ENCODE peak calls at places on chromosomes 13 and 19, in seven cellular contexts. D is HCT116, O is GM23338, Z is PC-9, K is GM23248, T is hepatocyte, H is SK-N-SH. E is an unnamed sample. For H3K9me2, the result is how much of the 10 kb centered on the place peaks cover.

GRCh38 chr19:18895828-18896341 is at the start of gene CERS1:
- DNase-seq in D (no peak), O (peak), Z (no peak), K (peak), T (peak), H (peak), E (no peak)

GRCh38 chr13:106418556-106418955 is 116.9 kb downstream of the EFNB2 start:
- DNase-seq in D (no peak), O (no peak), Z (no peak), K (peak), T (peak), H (peak), E (no peak)

GRCh38 chr13:21071015-21071414 is 9.6 kb upstream of the LATS2 start:
- DNase-seq in D (no peak), O (no peak), Z (peak), K (no peak), T (no peak), H (no peak), E (no peak)

GRCh38 chr13:84896128-84896527 is 903.1 kb downstream of the SLITRK6 start:
- DNase-seq in D (peak), O (peak), Z (peak), K (peak), T (peak), H (peak), E (peak)

GRCh38 chr13:61040180-61040579 is 375.5 kb downstream of the PCDH20 start:
- DNase-seq in D (no peak), O (no peak), Z (no peak), K (no peak), T (no peak), H (no peak), E (no peak)

GRCh38 chr19:54429176-54429495 is 13.9 kb downstream of the TTYH1 start:
- DNase-seq in D (no peak), O (no peak), Z (no peak), K (no peak), T (no peak), H (no peak), E (no peak)

GRCh38 chr13:108345016-108345415 is 75.5 kb downstream of the TNFSF13B start:
- DNase-seq in D (no peak), O (peak), Z (no peak), K (no peak), T (no peak), H (no peak), E (no peak)

GRCh38 chr13:99431927-99432636 is 69.2 kb upstream of the TM9SF2 start:
- DNase-seq in D (no peak), O (no peak), Z (no peak), K (no peak), T (no peak), H (no peak), E (peak)

GRCh38 chr19:49676136-49676689 is 858 bp upstream of the PRMT1 start:
- DNase-seq in D (peak), O (peak), Z (peak), K (peak), T (peak), H (peak), E (peak)

GRCh38 chr13:77565635-77566034 is 30.1 kb downstream of the SCEL start:
- DNase-seq in D (peak), O (peak), Z (peak), K (peak), T (peak), H (peak), E (peak)

GRCh38 chr19:13099073-13099999 is 3.3 kb downstream of the LYL1 start:
- DNase-seq in D (no peak), O (peak), Z (no peak), K (no peak), T (peak), H (no peak), E (peak)

GRCh38 chr19:33794578-33795369 is 1.9 kb upstream of the KCTD15 start:
- DNase-seq in D (no peak), O (peak), Z (no peak), K (peak), T (no peak), H (peak), E (no peak)

GRCh38 chr13:60261432-60262351 is 98.0 kb upstream of the DIAPH3 start:
- DNase-seq in D (no peak), O (peak), Z (no peak), K (no peak), T (no peak), H (no peak), E (no peak)

GRCh38 chr19:41882568-41883462 is at the start of gene ARHGEF1:
- DNase-seq in D (no peak), O (peak), Z (no peak), K (peak), T (peak), H (peak), E (peak)

GRCh38 chr13:28035146-28035782 is 46.8 kb upstream of the URAD start:
- DNase-seq in D (peak), O (no peak), Z (no peak), K (peak), T (peak), H (no peak), E (no peak)

GRCh38 chr19:19115954-19116353 is 22.3 kb downstream of the TMEM161A start:
- DNase-seq in D (no peak), O (peak), Z (no peak), K (peak), T (no peak), H (peak), E (peak)

GRCh38 chr13:39655041-39655568 is 357 bp upstream of the COG6 start:
- DNase-seq in D (no peak), O (no peak), Z (no peak), K (no peak), T (no peak), H (peak), E (peak)

GRCh38 chr13:42041017-42041683 is 7.3 kb upstream of the DGKH start:
- DNase-seq in D (peak), O (peak), Z (no peak), K (peak), T (peak), H (peak), E (peak)

GRCh38 chr13:113138792-113139551 is 16.4 kb downstream of the F10 start:
- DNase-seq in D (no peak), O (no peak), Z (no peak), K (no peak), T (peak), H (no peak), E (no peak)

GRCh38 chr13:30567072-30567471 is 50.6 kb upstream of the USPL1 start:
- DNase-seq in D (no peak), O (no peak), Z (no peak), K (no peak), T (no peak), H (no peak), E (no peak)

GRCh38 chr19:11806354-11807098 is 7.5 kb upstream of the ZNF440 start:
- DNase-seq in D (no peak), O (no peak), Z (no peak), K (no peak), T (no peak), H (no peak), E (no peak)

GRCh38 chr13:83831796-83832195 is 50.5 kb downstream of the SLITRK1 start:
- DNase-seq in D (no peak), O (no peak), Z (peak), K (no peak), T (no peak), H (no peak), E (no peak)

GRCh38 chr13:63481334-63481733 is 2065.7 kb upstream of the PCDH20 start:
- DNase-seq in D (no peak), O (no peak), Z (no peak), K (no peak), T (no peak), H (peak), E (no peak)

GRCh38 chr19:6744381-6745288 is 5.2 kb downstream of the TRIP10 start:
- DNase-seq in D (no peak), O (no peak), Z (peak), K (peak), T (peak), H (no peak), E (no peak)

GRCh38 chr13:99967884-99968520 is 3.6 kb downstream of the ZIC5 start:
- DNase-seq in D (no peak), O (peak), Z (no peak), K (no peak), T (no peak), H (peak), E (no peak)

GRCh38 chr19:42224940-42225717 is 5.0 kb downstream of the ZNF526 start:
- DNase-seq in D (no peak), O (no peak), Z (no peak), K (no peak), T (no peak), H (no peak), E (no peak)

GRCh38 chr19:13002389-13002898 is 7.2 kb downstream of the NFIX start:
- DNase-seq in D (no peak), O (no peak), Z (no peak), K (peak), T (no peak), H (peak), E (no peak)

GRCh38 chr13:104683789-104684188 is 1617.6 kb upstream of the SLC10A2 start:
- DNase-seq in D (no peak), O (peak), Z (no peak), K (no peak), T (no peak), H (no peak), E (no peak)

GRCh38 chr19:4343056-4343844 is at the start of gene MPND:
- DNase-seq in D (peak), O (peak), Z (peak), K (peak), T (peak), H (peak), E (peak)

GRCh38 chr19:43675269-43675879 is 5.4 kb upstream of the PLAUR start:
- DNase-seq in D (peak), O (peak), Z (peak), K (peak), T (peak), H (no peak), E (no peak)

GRCh38 chr13:98570929-98571372 is 6.0 kb downstream of the STK24 start:
- DNase-seq in D (peak), O (no peak), Z (peak), K (no peak), T (peak), H (no peak), E (peak)

GRCh38 chr13:21895769-21896168 is 224.9 kb downstream of the FGF9 start:
- DNase-seq in D (no peak), O (no peak), Z (no peak), K (no peak), T (no peak), H (no peak), E (no peak)

GRCh38 chr19:50658438-50659317 is 9.4 kb downstream of the C19orf81 start:
- DNase-seq in D (peak), O (peak), Z (no peak), K (peak), T (peak), H (peak), E (peak)

GRCh38 chr19:16249826-16250434 is 52.2 kb downstream of the AP1M1 start:
- DNase-seq in D (no peak), O (no peak), Z (peak), K (peak), T (no peak), H (no peak), E (no peak)

GRCh38 chr19:34316741-34317241 is 48.2 kb upstream of the GPI start:
- DNase-seq in D (peak), O (no peak), Z (peak), K (peak), T (no peak), H (no peak), E (peak)

GRCh38 chr19:23762884-23763711 is 4.4 kb upstream of the ZNF681 start:
- DNase-seq in D (no peak), O (peak), Z (peak), K (peak), T (peak), H (peak), E (peak)

GRCh38 chr19:51777570-51778460 is 16.8 kb downstream of the FPR2 start:
- DNase-seq in D (peak), O (peak), Z (peak), K (peak), T (peak), H (peak), E (peak)

GRCh38 chr13:25132984-25133383 is 37.0 kb downstream of the PABPC3 start:
- DNase-seq in D (no peak), O (no peak), Z (no peak), K (no peak), T (no peak), H (no peak), E (no peak)

GRCh38 chr13:25130944-25131343 is 35.0 kb downstream of the PABPC3 start:
- DNase-seq in D (no peak), O (no peak), Z (no peak), K (no peak), T (no peak), H (no peak), E (no peak)

GRCh38 chr13:25135896-25136295 is 36.2 kb downstream of the AMER2 start:
- DNase-seq in D (no peak), O (no peak), Z (no peak), K (no peak), T (no peak), H (no peak), E (no peak)

GRCh38 chr13:25136872-25137623 is 35.0 kb downstream of the AMER2 start:
- DNase-seq in D (no peak), O (peak), Z (no peak), K (no peak), T (no peak), H (no peak), E (no peak)

GRCh38 chr13:25132021-25132420 is 36.1 kb downstream of the PABPC3 start:
- DNase-seq in D (no peak), O (peak), Z (no peak), K (no peak), T (no peak), H (no peak), E (no peak)
- H2AFZ ChIP-seq in D (no peak), O (no peak), Z (no peak), K (no peak), T (no peak), H (no peak), E (no peak)

GRCh38 chr19:40080289-40080688 is 10.5 kb downstream of the ZNF780A start:
- DNase-seq in D (no peak), O (no peak), Z (no peak), K (no peak), T (no peak), H (no peak), E (no peak)

DNA sequence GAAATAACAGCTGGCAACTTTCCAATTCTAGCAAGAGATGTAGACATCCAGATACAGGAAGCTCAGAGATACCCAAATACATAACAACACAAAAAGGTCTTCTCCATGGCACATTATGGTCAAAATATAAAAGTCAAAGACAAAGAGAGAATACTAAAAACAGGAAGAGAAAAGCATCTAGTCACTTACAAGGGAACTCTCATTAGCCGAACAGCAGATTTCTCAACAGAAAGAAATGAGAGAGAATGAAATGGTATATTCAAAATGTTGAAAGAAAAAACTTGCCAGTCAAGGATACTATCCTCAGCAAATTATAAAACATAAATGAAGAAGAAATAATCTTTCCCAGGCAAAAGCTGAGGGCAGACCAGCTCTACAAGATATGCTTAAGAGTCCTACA is 12.4 kb downstream of the ZNF780A start:
- DNase-seq in D (no peak), O (no peak), Z (no peak), K (peak), T (no peak), H (no peak), E (no peak)
- H3K9me2 ChIP-seq in D (under half), O (under half), Z (under half), K (under half), T (under half), H (under half), E (under half)

GRCh38 chr13:74027161-74027779 is 106.9 kb downstream of the KLF12 start:
- DNase-seq in D (no peak), O (no peak), Z (no peak), K (no peak), T (no peak), H (no peak), E (peak)
- H3K4me3 ChIP-seq in D (no peak), O (peak), Z (no peak), K (no peak), T (no peak), H (no peak), E (peak)

DNA sequence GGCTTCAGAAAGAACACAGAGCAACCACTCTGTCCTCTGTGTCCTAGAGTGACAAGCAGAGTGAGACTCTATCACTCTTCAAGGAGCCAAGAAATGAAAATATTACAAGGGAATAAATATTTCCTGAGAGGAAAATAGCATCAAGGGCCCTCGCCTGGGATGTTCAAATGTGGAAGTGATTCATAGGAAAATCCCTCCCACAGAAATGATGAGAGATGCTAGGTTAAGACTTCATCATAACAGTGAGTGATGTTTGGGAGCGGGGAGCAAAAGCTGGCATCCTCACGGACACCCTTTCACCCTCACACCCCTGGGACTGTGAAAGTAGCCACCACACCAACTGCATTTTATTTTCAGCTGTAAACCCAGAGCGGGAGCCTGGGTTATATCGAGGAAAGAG is 54.9 kb downstream of the DLEU7 start:
- DNase-seq in D (no peak), O (no peak), Z (no peak), K (peak), T (no peak), H (no peak), E (no peak)
- H2AFZ ChIP-seq in D (no peak), O (no peak), Z (no peak), K (peak), T (no peak), H (peak), E (no peak)

E was measured in OCI-LY7.